ENCODE peak calls at places on chromosomes 7 and 10, in eight cellular contexts. Z is Peyer's patch, O is esophagus squamous epithelium, I is adrenal gland, U is spleen, A is breast epithelium, C is IMR-90, N is right lobe of liver. M is an unnamed sample.

GRCh38 chr10:77513783-77514331 is 123.8 kb downstream of the KCNMA1 start:
- DNase-seq in Z (peak; percentile 76), O (no peak), I (peak; percentile 89), U (no peak), A (no peak), C (peak; percentile 91), N (no peak), M (no peak)

GRCh38 chr10:103235775-103236174 is 9.9 kb upstream of the RPEL1 start:
- DNase-seq in Z (no peak), O (no peak), I (no peak), U (no peak), A (no peak), C (no peak), N (no peak), M (no peak)

GRCh38 chr7:24729365-24730017 is 27.8 kb downstream of the GSDME start:
- DNase-seq in Z (no peak), O (no peak), I (peak; percentile 44), U (no peak), A (peak; percentile 15), C (no peak), N (no peak), M (no peak)

GRCh38 chr10:15742831-15743230 is 23.1 kb upstream of the ITGA8 start:
- DNase-seq in Z (no peak), O (no peak), I (no peak), U (no peak), A (no peak), C (no peak), N (no peak), M (no peak)

GRCh38 chr7:45021604-45022296 is 21.7 kb downstream of the CCM2 start:
- DNase-seq in Z (no peak), O (no peak), I (no peak), U (no peak), A (no peak), C (peak; percentile 72), N (no peak), M (no peak)

GRCh38 chr7:105307163-105307672 is 81.5 kb downstream of the SRPK2 start:
- DNase-seq in Z (no peak), O (no peak), I (no peak), U (no peak), A (no peak), C (no peak), N (no peak), M (no peak)

GRCh38 chr7:102190777-102191176 is 95.9 kb upstream of the SH2B2 start:
- DNase-seq in Z (no peak), O (no peak), I (no peak), U (no peak), A (no peak), C (no peak), N (no peak), M (no peak)

GRCh38 chr10:78350286-78350685 is 316.6 kb downstream of the RPS24 start:
- DNase-seq in Z (no peak), O (no peak), I (no peak), U (peak; percentile 44), A (no peak), C (no peak), N (no peak), M (no peak)

GRCh38 chr7:81327873-81328272 is 409.0 kb upstream of the SEMA3C start:
- DNase-seq in Z (no peak), O (no peak), I (no peak), U (no peak), A (no peak), C (no peak), N (no peak), M (no peak)

GRCh38 chr7:6106140-6106904 is 75.1 kb downstream of the ANKRD61 start:
- DNase-seq in Z (peak; percentile 52), O (no peak), I (peak; percentile 43), U (no peak), A (no peak), C (peak; percentile 38), N (no peak), M (peak; percentile 54)

GRCh38 chr7:123011766-123012369 is 16.4 kb upstream of the TAS2R16 start:
- DNase-seq in Z (no peak), O (no peak), I (no peak), U (no peak), A (no peak), C (no peak), N (no peak), M (no peak)

GRCh38 chr10:4474829-4475228 is 351.2 kb upstream of the AKR1E2 start:
- DNase-seq in Z (no peak), O (no peak), I (no peak), U (no peak), A (no peak), C (no peak), N (no peak), M (no peak)

GRCh38 chr7:51121036-51121780 is 195.4 kb downstream of the COBL start:
- DNase-seq in Z (no peak), O (no peak), I (no peak), U (no peak), A (no peak), C (no peak), N (no peak), M (no peak)

GRCh38 chr7:51123322-51124021 is 193.1 kb downstream of the COBL start:
- DNase-seq in Z (no peak), O (no peak), I (peak; percentile 72), U (no peak), A (peak; percentile 90), C (peak; percentile 79), N (no peak), M (no peak)

GRCh38 chr7:51124321-51124720 is 192.3 kb downstream of the COBL start:
- DNase-seq in Z (no peak), O (no peak), I (no peak), U (no peak), A (no peak), C (no peak), N (no peak), M (no peak)

GRCh38 chr7:51118628-51119027 is 198.0 kb downstream of the COBL start:
- DNase-seq in Z (no peak), O (no peak), I (no peak), U (no peak), A (no peak), C (no peak), N (no peak), M (no peak)

DNA sequence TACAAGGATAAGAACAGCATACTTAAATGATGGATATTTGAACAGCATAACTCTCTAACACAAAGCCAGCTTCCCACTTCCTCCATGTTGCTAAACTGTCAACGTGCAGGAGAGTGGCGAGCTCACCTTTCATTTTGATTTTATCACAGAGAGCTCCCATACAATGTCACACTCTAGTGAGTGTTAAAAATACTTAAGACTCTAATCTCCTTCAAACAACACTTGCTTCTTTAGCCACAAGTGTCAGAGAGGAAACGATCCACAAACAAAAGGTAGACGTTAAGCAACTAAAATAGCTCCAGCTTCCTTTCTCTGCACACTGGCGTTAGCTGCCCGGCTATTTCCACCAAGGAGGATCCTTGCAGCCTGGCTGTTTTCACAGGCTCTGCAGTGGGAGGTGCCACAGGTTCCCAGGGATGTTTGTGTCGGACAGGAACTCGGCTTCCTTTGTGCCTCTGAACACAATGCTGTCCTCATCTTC is 194.6 kb downstream of the COBL start:
- DNase-seq in Z (no peak), O (no peak), I (peak; percentile 53), U (no peak), A (peak; percentile 27), C (no peak), N (no peak), M (no peak)
- TF ChIP-seq POLR2A in Z (no peak), O (no peak), I (no peak), U (no peak), A (no peak), C (no peak), N (no peak), M (no peak)

GRCh38 chr7:127730658-127731276 is 78.8 kb downstream of the SND1 start:
- DNase-seq in Z (no peak), O (no peak), I (no peak), U (no peak), A (no peak), C (no peak), N (no peak), M (no peak)
- H3K4me3 ChIP-seq in Z (no peak overlapping the region), O (no peak overlapping the region), I (no peak overlapping the region), U (no peak overlapping the region), A (no peak overlapping the region), C (no peak overlapping the region), N (no peak overlapping the region), M (no peak overlapping the region)

GRCh38 chr10:288605-289200 is 153.4 kb downstream of the ZMYND11 start:
- DNase-seq in Z (no peak), O (no peak), I (no peak), U (peak; percentile 65), A (no peak), C (no peak), N (no peak), M (no peak)

GRCh38 chr10:287814-288213 is 152.6 kb downstream of the ZMYND11 start:
- DNase-seq in Z (no peak), O (no peak), I (no peak), U (no peak), A (no peak), C (no peak), N (no peak), M (no peak)

GRCh38 chr10:287029-287428 is 151.8 kb downstream of the ZMYND11 start:
- DNase-seq in Z (no peak), O (no peak), I (no peak), U (no peak), A (no peak), C (peak; percentile 64), N (no peak), M (no peak)

GRCh38 chr10:289581-289980 is 154.3 kb downstream of the ZMYND11 start:
- DNase-seq in Z (no peak), O (no peak), I (no peak), U (peak; percentile 64), A (no peak), C (no peak), N (no peak), M (no peak)

GRCh38 chr10:290026-290725 is 154.9 kb downstream of the ZMYND11 start:
- DNase-seq in Z (no peak), O (no peak), I (no peak), U (peak; percentile 57), A (no peak), C (no peak), N (no peak), M (no peak)
- H3K27ac ChIP-seq in Z (no peak overlapping the region), O (no peak overlapping the region), I (no peak overlapping the region), U (no peak overlapping the region), A (no peak overlapping the region), C (no peak overlapping the region), N (no peak overlapping the region), M (no peak overlapping the region)

DNA sequence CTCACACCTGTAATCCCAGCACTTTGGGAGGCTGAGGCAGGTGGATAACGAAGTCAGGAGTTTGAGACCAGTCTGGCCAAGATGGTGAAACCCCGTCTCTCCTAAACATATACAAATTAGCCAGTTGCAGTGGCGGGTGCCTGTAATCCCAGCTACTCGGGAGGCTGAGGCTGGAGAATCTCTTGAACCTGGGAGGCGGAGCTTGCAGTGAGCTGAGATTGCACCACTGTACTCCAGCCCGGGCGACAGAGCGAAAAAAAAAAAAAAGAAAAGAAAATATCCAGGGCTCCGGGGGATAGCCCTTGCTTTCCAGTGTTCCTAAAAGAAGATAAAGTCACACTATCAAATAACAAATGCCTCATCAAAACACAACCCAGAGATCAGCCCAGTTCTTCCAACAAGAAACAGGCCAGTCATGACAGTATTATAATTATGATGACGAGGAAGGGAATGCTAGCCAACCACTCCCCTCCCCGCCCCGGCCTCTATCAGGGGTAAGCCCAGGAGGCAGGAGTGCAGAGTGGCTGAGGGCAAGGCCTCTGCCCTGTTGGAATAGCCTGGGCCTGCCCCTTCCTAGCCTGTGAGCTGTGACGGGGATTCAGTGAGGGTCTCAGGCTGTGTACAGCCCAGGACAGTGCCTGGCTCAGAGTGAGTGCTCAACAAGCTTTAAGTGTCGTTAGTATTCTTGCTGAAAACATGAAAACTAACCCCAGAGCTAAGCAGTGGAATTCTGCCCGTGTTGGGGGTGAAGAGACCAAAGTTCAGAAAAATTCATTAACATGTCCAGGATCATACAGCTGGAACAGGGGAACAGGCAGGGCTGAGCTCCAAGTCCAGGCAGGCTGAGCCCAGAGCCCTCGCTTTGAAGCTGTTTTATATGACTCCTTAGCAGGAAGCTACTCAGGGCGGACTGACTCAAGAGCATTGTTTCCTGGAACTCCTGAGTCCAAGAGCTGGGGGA is 54.3 kb downstream of the FAM241B start:
- DNase-seq in Z (peak; percentile 92), O (no peak), I (peak; percentile 46), U (no peak), A (peak; percentile 39), C (peak; percentile 22), N (peak; percentile 92), M (peak; percentile 19)
- TF ChIP-seq POLR2A in Z (peak; percentile 63), O (no peak), I (no peak), U (no peak), A (no peak), C (no peak), N (peak; percentile 73), M (no peak)

M was measured in testis.